ENCODE peak calls at places on chromosomes 5 and 9, in eight cellular contexts. Q is HL-60, S is testis, K is choroid plexus epithelial cell, I is heart left ventricle, J is bronchial epithelial cell, U is kidney, E is fibroblast of lung. C is an unnamed sample.

GRCh38 chr5:6435356-6435755 is 13.3 kb upstream of the UBE2QL1 start:
- DNase-seq in J (peak), S (peak), U (no peak), I (no peak), K (peak), Q (no peak), E (no peak), C (peak)

GRCh38 chr5:122392844-122393243 is 80.8 kb downstream of the SNCAIP start:
- DNase-seq in I (no peak), K (peak), J (no peak), U (no peak), E (no peak), Q (no peak), S (no peak), C (no peak)

GRCh38 chr5:1268666-1269065 is 26.2 kb downstream of the TERT start:
- DNase-seq in K (no peak), S (no peak), U (no peak), I (no peak), J (peak), Q (no peak), E (no peak), C (no peak)

GRCh38 chr5:177473461-177473991 is at the start of gene DBN1:
- DNase-seq in E (peak), S (peak), Q (no peak), K (peak), J (no peak), U (no peak), I (no peak), C (no peak)

GRCh38 chr5:170809551-170809950 is 26.0 kb downstream of the GABRP start:
- DNase-seq in I (no peak), S (no peak), K (peak), E (peak), Q (no peak), J (peak), U (no peak), C (peak)

GRCh38 chr9:34430843-34431437 is 27.4 kb downstream of the FAM219A start:
- DNase-seq in Q (no peak), U (peak), E (peak), S (peak), J (peak), K (peak), I (peak), C (peak)

GRCh38 chr9:2159521-2160417 is 144.6 kb downstream of the SMARCA2 start:
- DNase-seq in K (peak), Q (no peak), I (no peak), S (peak), J (peak), U (no peak), E (no peak), C (peak)

GRCh38 chr9:14097215-14097614 is 216.7 kb downstream of the NFIB start:
- DNase-seq in K (peak), U (no peak), E (peak), J (peak), Q (no peak), S (no peak), I (no peak), C (peak)

GRCh38 chr9:27460225-27461023 is 63.7 kb upstream of the IFNK start:
- DNase-seq in K (no peak), U (no peak), S (no peak), Q (peak), J (peak), E (no peak), I (no peak), C (peak)

GRCh38 chr5:137292461-137293025 is 206.6 kb downstream of the SPOCK1 start:
- DNase-seq in S (no peak), K (no peak), J (peak), E (no peak), Q (no peak), I (no peak), U (no peak), C (no peak)

GRCh38 chr9:117825609-117826347 is 121.6 kb downstream of the TLR4 start:
- DNase-seq in Q (peak), K (no peak), J (no peak), I (peak), U (no peak), S (no peak), E (no peak), C (no peak)

GRCh38 chr5:96933764-96934163 is 2.1 kb upstream of the LNPEP start:
- DNase-seq in U (no peak), J (peak), S (no peak), I (no peak), E (no peak), Q (no peak), K (no peak), C (no peak)

GRCh38 chr5:140131967-140132409 is 6.3 kb downstream of the IGIP start:
- DNase-seq in J (peak), Q (no peak), S (peak), I (no peak), K (peak), U (peak), E (peak), C (peak)

GRCh38 chr9:134291452-134291881 is 34.8 kb upstream of the RXRA start:
- DNase-seq in U (peak), K (no peak), J (no peak), Q (no peak), E (no peak), I (peak), S (no peak), C (no peak)

GRCh38 chr5:78845487-78845886 is 139.6 kb downstream of the ARSB start:
- DNase-seq in Q (no peak), J (no peak), K (no peak), E (peak), I (no peak), U (no peak), S (no peak), C (no peak)

GRCh38 chr9:28163619-28164018 is 590.3 kb upstream of the C9orf72 start:
- DNase-seq in S (no peak), K (no peak), I (no peak), U (no peak), Q (no peak), E (no peak), J (peak), C (peak)

GRCh38 chr9:18721267-18722079 is 247.5 kb downstream of the ADAMTSL1 start:
- DNase-seq in J (no peak), Q (no peak), S (no peak), I (no peak), K (no peak), E (no peak), U (no peak), C (no peak)

GRCh38 chr5:180611140-180611850 is 20.0 kb upstream of the SCGB3A1 start:
- DNase-seq in K (no peak), I (no peak), S (no peak), J (no peak), Q (no peak), E (no peak), U (no peak), C (no peak)

GRCh38 chr5:142499591-142500384 is 175.0 kb upstream of the SPRY4 start:
- DNase-seq in I (no peak), Q (no peak), K (no peak), E (peak), J (no peak), U (no peak), S (no peak), C (no peak)

GRCh38 chr5:109105631-109106267 is 304.0 kb downstream of the PJA2 start:
- DNase-seq in U (no peak), E (peak), J (peak), Q (no peak), S (no peak), I (no peak), K (peak), C (peak)

GRCh38 chr5:102834438-102834964 is 79.4 kb downstream of the PAM start:
- DNase-seq in K (no peak), J (no peak), S (no peak), U (no peak), E (no peak), Q (no peak), I (no peak), C (no peak)

GRCh38 chr9:112970939-112971338 is 41.1 kb downstream of the ZNF883 start:
- DNase-seq in S (no peak), E (no peak), K (peak), Q (no peak), U (no peak), J (peak), I (no peak), C (no peak)

GRCh38 chr5:16712178-16712577 is 95.4 kb upstream of the RETREG1 start:
- DNase-seq in I (no peak), U (no peak), S (no peak), K (no peak), E (no peak), Q (no peak), J (no peak), C (no peak)

GRCh38 chr9:20940447-20941176 is 90.8 kb downstream of the HACD4 start:
- DNase-seq in J (peak), K (no peak), E (no peak), S (no peak), Q (no peak), I (no peak), U (no peak), C (no peak)

GRCh38 chr5:73654171-73654811 is 28.3 kb downstream of the ARHGEF28 start:
- DNase-seq in E (peak), Q (no peak), J (peak), I (no peak), K (peak), S (no peak), U (no peak), C (peak)

GRCh38 chr5:72561407-72561972 is 54.3 kb upstream of the ZNF366 start:
- DNase-seq in E (no peak), U (no peak), S (no peak), J (peak), Q (no peak), K (no peak), I (no peak), C (peak)

GRCh38 chr5:90477816-90478215 is 3.2 kb downstream of the POLR3G start:
- DNase-seq in J (no peak), U (no peak), S (no peak), K (no peak), E (no peak), Q (no peak), I (no peak), C (no peak)
- H3K4me3 ChIP-seq in J (no peak), U (no peak), S (no peak), K (no peak), E (peak), Q (no peak), I (no peak), C (no peak)

GRCh38 chr5:107384256-107384655 is 286.5 kb downstream of the EFNA5 start:
- DNase-seq in K (no peak), E (no peak), U (no peak), J (no peak), I (no peak), Q (no peak), S (no peak), C (no peak)

GRCh38 chr5:107380654-107381053 is 290.1 kb downstream of the EFNA5 start:
- DNase-seq in J (no peak), Q (no peak), E (no peak), I (no peak), S (no peak), U (no peak), K (no peak), C (no peak)

GRCh38 chr5:107383414-107383813 is 287.3 kb downstream of the EFNA5 start:
- DNase-seq in I (no peak), K (peak), E (no peak), S (no peak), Q (no peak), U (no peak), J (peak), C (peak)

GRCh38 chr5:107378218-107378899 is 292.4 kb downstream of the EFNA5 start:
- DNase-seq in J (no peak), Q (no peak), I (no peak), S (no peak), U (no peak), E (peak), K (no peak), C (no peak)

DNA sequence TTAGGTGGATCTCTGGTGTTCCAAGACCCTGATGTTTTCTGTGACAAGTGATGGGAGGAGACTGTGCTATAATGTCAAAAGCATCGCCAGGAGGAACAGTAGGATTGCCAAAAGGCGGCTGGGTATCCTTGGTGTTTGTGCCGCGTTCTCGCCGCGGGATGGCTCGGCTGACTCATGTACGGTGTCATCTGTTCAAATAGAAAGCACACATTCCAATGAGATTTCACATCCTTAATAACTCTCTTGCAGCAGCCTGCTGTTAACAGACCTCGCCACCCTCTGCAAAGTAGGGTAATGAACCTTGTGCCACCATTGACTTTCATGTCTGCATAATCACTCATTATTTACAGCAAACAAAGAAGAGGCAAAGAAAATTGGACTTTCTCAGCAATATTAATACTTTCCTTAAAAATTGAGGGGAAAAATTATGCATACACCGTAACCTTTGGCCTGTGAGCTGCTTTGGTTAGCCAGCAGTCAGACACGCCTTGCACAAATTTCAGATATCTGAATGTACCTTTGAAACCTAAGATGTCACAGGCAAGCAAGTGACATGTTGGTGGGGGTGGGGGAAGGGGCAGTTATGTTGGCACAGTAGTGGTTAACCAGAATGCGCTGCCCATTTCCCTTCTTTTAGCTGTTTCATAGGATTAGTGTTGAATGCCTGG is 289.4 kb downstream of the EFNA5 start:
- DNase-seq in Q (no peak), E (peak), U (no peak), K (peak), J (peak), S (no peak), I (peak), C (peak)
- TF ChIP-seq CTCF in Q (no peak), E (no peak), U (no peak), K (peak), J (no peak), S (no peak), I (no peak), C (no peak)

GRCh38 chr9:93186151-93186715 is 2.3 kb downstream of the WNK2 start:
- DNase-seq in J (no peak), I (peak), S (no peak), K (no peak), Q (no peak), E (no peak), U (no peak), C (no peak)

GRCh38 chr9:93184439-93185221 is 691 bp downstream of the WNK2 start:
- DNase-seq in I (peak), J (no peak), Q (no peak), E (no peak), K (no peak), S (peak), U (no peak), C (no peak)

GRCh38 chr9:93187047-93187446 is 3.1 kb downstream of the WNK2 start:
- DNase-seq in Q (no peak), I (peak), K (no peak), U (no peak), J (no peak), S (no peak), E (no peak), C (no peak)

GRCh38 chr9:93183663-93184438 is at the start of gene WNK2:
- DNase-seq in J (no peak), U (peak), K (no peak), S (peak), I (peak), E (no peak), Q (no peak), C (peak)

DNA sequence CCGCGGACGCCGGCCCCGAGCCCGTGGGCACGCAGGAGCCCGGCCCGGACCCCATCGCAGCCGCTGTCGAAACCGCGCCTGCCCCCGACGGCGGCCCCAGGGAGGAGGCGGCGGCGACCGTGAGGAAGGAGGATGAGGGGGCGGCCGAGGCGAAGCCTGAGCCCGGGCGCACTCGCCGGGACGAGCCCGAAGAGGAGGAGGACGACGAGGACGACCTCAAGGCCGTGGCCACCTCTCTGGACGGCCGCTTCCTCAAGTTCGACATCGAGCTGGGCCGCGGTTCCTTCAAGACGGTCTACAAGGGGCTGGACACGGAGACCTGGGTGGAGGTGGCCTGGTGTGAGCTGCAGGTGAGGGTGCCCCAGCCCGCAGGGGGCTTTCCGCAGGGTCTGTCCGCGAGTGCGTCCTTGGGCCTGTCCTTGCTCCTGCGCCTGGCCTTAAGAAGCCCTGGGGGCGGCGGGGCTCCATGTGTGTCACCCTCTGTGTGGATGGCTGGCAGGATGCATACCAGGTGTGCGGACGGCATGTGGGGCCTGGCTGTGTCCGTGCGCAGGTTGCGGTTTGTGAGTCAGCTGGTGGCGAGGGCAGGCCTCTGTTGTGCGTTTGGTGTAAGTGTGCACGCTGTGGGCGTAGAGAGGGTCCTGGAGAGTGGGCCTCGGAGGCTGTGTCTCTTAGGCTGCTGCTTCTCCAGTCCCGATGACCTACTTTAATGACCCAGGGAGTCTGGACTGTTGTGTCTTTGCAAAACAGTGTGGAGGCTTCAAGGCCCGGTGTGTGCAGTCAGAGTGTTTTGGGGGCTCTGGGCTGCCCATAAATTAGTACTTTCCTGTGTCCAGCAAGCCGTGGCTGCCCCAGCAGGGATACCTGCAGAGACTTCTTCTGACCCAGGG is 1.6 kb downstream of the WNK2 start:
- DNase-seq in U (no peak), K (no peak), S (no peak), J (no peak), E (no peak), I (peak), Q (no peak), C (no peak)
- H3K4me3 ChIP-seq in U (no peak), K (no peak), S (peak), J (no peak), E (no peak), I (peak), Q (no peak), C (no peak)

GRCh38 chr5:76403713-76403962 is 553 bp downstream of the IQGAP2 start:
- DNase-seq in J (no peak), Q (no peak), K (peak), U (no peak), S (no peak), E (no peak), I (no peak), C (no peak)
- TF ChIP-seq CTCF in J (no peak), Q (no peak), K (peak), U (peak), S (no peak), E (no peak), I (no peak), C (no peak)

GRCh38 chr5:36442352-36442751 is 140.7 kb upstream of the RANBP3L start:
- DNase-seq in E (peak), Q (no peak), J (peak), S (no peak), U (no peak), I (no peak), K (no peak), C (peak)

GRCh38 chr5:36447776-36448175 is 146.1 kb upstream of the RANBP3L start:
- DNase-seq in K (no peak), U (no peak), E (no peak), I (no peak), S (no peak), Q (no peak), J (peak), C (peak)

GRCh38 chr5:36443941-36444340 is 142.2 kb upstream of the RANBP3L start:
- DNase-seq in S (no peak), J (no peak), Q (no peak), I (no peak), K (no peak), U (no peak), E (no peak), C (no peak)

GRCh38 chr5:36442796-36443195 is 141.1 kb upstream of the RANBP3L start:
- DNase-seq in K (peak), E (peak), U (no peak), Q (no peak), I (no peak), J (peak), S (no peak), C (peak)

GRCh38 chr5:36444582-36444999 is 142.9 kb upstream of the RANBP3L start:
- DNase-seq in I (no peak), Q (no peak), S (peak), K (no peak), E (peak), J (peak), U (no peak), C (peak)
- H3K4me3 ChIP-seq in I (no peak), Q (no peak), S (no peak), K (no peak), E (no peak), J (no peak), U (no peak), C (no peak)

GRCh38 chr5:94197970-94198369 is 420.4 kb downstream of the KIAA0825 start:
- DNase-seq in E (peak), S (no peak), U (no peak), Q (no peak), J (no peak), I (no peak), K (no peak), C (no peak)

GRCh38 chr5:94188725-94189124 is 429.7 kb downstream of the KIAA0825 start:
- DNase-seq in E (no peak), Q (no peak), K (no peak), S (no peak), I (no peak), U (no peak), J (no peak), C (no peak)

GRCh38 chr5:94196959-94197358 is 421.4 kb downstream of the KIAA0825 start:
- DNase-seq in K (no peak), U (no peak), Q (no peak), E (peak), J (no peak), I (no peak), S (no peak), C (no peak)

GRCh38 chr5:94192658-94193391 is 425.6 kb downstream of the KIAA0825 start:
- DNase-seq in I (no peak), K (no peak), E (no peak), J (no peak), Q (no peak), U (no peak), S (no peak), C (no peak)
- TF ChIP-seq CTCF in I (no peak), K (no peak), E (no peak), J (no peak), Q (no peak), U (no peak), S (no peak), C (no peak)

DNA sequence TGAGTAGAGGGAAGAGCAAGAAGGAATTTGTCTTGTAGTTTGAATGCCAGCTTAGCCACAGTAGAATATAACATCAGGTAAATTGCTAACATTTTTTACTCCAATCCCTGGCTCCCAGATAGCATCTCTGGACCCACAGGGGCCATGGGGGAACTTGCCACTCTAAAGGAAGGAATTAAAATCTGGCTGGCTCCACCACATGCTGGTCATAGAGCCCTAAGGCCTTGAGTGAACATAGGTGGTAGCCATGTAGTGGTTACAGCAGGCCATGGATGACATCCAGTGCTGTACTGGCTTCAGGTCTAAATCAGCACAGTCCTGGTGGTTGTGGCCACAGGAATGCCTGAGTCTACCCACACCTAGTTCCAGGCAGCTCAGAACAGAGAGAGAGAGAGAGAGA is 109.9 kb upstream of the RGMB start:
- DNase-seq in K (no peak), J (no peak), E (peak), U (no peak), Q (no peak), S (no peak), I (no peak), C (no peak)
- H3K4me3 ChIP-seq in K (no peak), J (no peak), E (no peak), U (no peak), Q (no peak), S (no peak), I (no peak), C (no peak)

C was measured in epithelial cell of esophagus.